ENCODE peak calls at places on chromosomes 7 and 10, in seven cellular contexts. M is GM23248, V is SK-N-SH, H is GM12878, Q is keratinocyte, Z is mammary epithelial cell, K is PC-3. T is an unnamed sample. For H4K20me1, the result is how much of the 10 kb centered on the place peaks cover.

GRCh38 chr7:50564630-50565558 is at the start of gene DDC:
- DNase-seq in H (no peak), Q (no peak), Z (no peak), V (peak), K (no peak), M (no peak), T (no peak)

GRCh38 chr7:143171697-143172096 is 11.5 kb upstream of the TAS2R39 start:
- DNase-seq in Q (no peak), K (peak), V (no peak), M (no peak), Z (no peak), H (no peak), T (peak)

GRCh38 chr7:55310626-55311025 is 54.5 kb upstream of the LANCL2 start:
- DNase-seq in Z (no peak), H (no peak), M (no peak), V (no peak), Q (no peak), K (no peak), T (no peak)

GRCh38 chr10:95236068-95236903 is 42.2 kb downstream of the ACSM6 start:
- DNase-seq in V (no peak), K (peak), H (peak), M (peak), Z (peak), Q (no peak), T (peak)

GRCh38 chr7:131346885-131347592 is 19.4 kb downstream of the MKLN1 start:
- DNase-seq in M (no peak), Z (peak), V (no peak), K (peak), H (no peak), Q (no peak), T (peak)

GRCh38 chr7:37416739-37417474 is 31.8 kb downstream of the ELMO1 start:
- DNase-seq in H (no peak), K (no peak), Z (no peak), V (no peak), M (no peak), Q (no peak), T (no peak)

GRCh38 chr7:91566333-91566732 is 302.1 kb downstream of the FZD1 start:
- DNase-seq in V (peak), Z (no peak), H (no peak), K (no peak), Q (no peak), M (peak), T (no peak)

GRCh38 chr7:14483663-14484062 is 418.9 kb downstream of the DGKB start:
- DNase-seq in V (no peak), K (peak), Q (no peak), H (no peak), M (peak), Z (no peak), T (no peak)

GRCh38 chr7:28364082-28364481 is 48.2 kb upstream of the CREB5 start:
- DNase-seq in V (no peak), M (no peak), H (no peak), K (peak), Q (no peak), Z (no peak), T (peak)

GRCh38 chr7:4753610-4754432 is 21.6 kb upstream of the AP5Z1 start:
- DNase-seq in M (peak), H (no peak), V (peak), Z (peak), Q (no peak), K (peak), T (peak)

GRCh38 chr10:96797485-96797884 is 34.6 kb upstream of the LCOR start:
- DNase-seq in Z (no peak), H (no peak), V (no peak), K (no peak), M (no peak), Q (no peak), T (no peak)

GRCh38 chr10:29849434-29849833 is 210.0 kb downstream of the JCAD start:
- DNase-seq in H (no peak), K (peak), V (peak), Q (no peak), M (peak), Z (no peak), T (no peak)

GRCh38 chr10:79153753-79154152 is 85.0 kb downstream of the ZMIZ1 start:
- DNase-seq in Z (no peak), V (no peak), H (no peak), Q (no peak), M (no peak), K (no peak), T (no peak)

GRCh38 chr10:3803884-3804741 is 19.1 kb upstream of the KLF6 start:
- DNase-seq in Z (no peak), V (no peak), M (peak), K (no peak), H (no peak), Q (no peak), T (no peak)

GRCh38 chr7:47454066-47454950 is 127.6 kb downstream of the TNS3 start:
- DNase-seq in V (no peak), Z (no peak), Q (no peak), K (peak), M (peak), H (no peak), T (peak)
- H4K20me1 ChIP-seq in V (under half), Z (under half), Q (under half), K (under half), M (under half), H (under half), T (half or more)

GRCh38 chr10:123809632-123810031 is 82.0 kb downstream of the CPXM2 start:
- DNase-seq in K (no peak), V (no peak), Z (no peak), M (no peak), H (no peak), Q (no peak), T (no peak)

GRCh38 chr10:123804716-123805115 is 86.9 kb downstream of the CPXM2 start:
- DNase-seq in M (peak), V (no peak), Q (no peak), H (no peak), K (no peak), Z (no peak), T (no peak)

GRCh38 chr10:123807444-123808035 is 84.1 kb downstream of the CPXM2 start:
- DNase-seq in V (no peak), H (no peak), M (peak), Z (no peak), K (no peak), Q (no peak), T (no peak)

GRCh38 chr10:123808873-123809272 is 82.7 kb downstream of the CPXM2 start:
- DNase-seq in M (peak), Q (no peak), H (no peak), V (no peak), K (peak), Z (peak), T (no peak)

GRCh38 chr10:123808286-123808685 is 83.3 kb downstream of the CPXM2 start:
- DNase-seq in M (peak), Z (no peak), V (no peak), H (no peak), K (no peak), Q (no peak), T (no peak)
- H3K27ac ChIP-seq in M (peak), Z (peak), V (no peak), H (no peak), K (no peak), Q (peak), T (no peak)

DNA sequence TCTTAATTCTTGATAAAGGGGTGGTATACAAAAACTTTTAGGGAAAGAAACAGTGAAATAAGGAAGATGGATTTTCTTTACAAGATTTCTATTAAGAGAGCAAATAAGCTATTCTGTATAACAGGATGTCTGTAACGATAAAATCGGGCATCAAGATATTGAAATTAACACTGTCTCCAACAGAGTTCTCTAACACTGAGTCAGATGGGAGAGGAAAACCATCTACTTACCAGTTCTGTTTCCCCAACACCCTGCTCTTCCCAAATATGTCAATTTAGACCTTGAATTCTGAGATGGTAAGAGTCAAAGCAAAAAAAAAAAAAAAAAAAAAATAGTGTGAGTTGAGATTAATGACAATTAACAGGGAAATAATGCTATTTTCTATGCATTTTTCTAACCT is 23.0 kb downstream of the SMURF1 start:
- DNase-seq in M (peak), Z (no peak), Q (no peak), K (no peak), V (no peak), H (no peak), T (no peak)
- H4K20me1 ChIP-seq in M (under half), Z (under half), Q (under half), K (under half), V (half or more), H (under half), T (under half)

DNA sequence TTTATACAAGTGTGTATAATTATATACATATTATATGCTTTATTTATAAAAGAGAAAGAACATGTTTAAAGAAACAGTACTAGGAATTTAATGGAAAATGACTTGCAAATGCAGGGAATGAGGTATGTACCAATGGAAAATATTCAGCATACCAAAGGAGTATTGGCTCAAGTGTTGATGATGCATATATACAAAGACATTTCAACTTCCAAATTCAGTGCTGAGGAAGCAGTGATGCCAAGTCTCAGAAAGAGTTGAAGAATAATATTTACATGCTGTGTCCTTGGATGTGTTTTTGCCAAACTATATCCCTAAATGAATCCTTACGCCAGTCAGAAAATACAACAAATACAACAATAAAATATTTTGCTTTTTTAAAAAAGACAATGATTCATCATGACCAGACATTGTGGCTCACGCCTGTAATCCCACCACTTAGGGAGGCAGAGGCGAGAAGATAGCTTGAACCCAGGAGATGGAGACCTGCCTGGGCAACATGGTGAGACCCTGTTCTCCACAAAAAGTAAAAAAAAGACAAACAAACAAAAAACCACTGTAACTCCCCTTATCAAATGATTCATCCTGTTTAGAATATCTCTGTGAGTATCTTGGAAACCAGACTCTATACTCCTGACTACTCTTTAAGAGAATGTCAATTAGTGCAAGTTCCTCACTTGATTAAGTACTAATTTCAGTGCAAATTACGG is 157.2 kb downstream of the CHRM2 start:
- DNase-seq in Q (no peak), K (no peak), M (peak), Z (no peak), V (no peak), H (no peak), T (no peak)
- H3K27ac ChIP-seq in Q (no peak), K (no peak), M (peak), Z (no peak), V (no peak), H (no peak), T (no peak)

DNA sequence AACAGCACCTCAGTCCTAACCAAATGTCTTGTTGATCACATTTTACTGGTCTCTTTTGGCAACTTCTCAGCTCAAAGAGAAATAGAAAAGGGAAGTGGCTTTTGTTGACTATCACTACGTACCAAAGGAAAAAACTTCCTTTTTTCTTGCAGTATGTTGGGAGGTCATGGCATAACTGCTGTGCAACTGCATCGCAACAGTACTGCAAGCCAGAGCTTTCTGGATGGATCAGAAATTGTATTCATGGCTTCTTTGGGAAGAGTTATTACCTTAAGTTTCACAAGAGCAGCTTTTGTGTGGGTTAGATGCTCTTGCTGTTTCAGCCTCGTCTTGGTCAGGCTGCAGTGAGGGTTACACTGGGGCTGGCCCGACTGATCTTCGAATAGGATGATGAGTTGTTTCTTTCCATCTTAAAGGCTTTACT is 153.3 kb downstream of the CELF2 start:
- DNase-seq in M (no peak), Q (no peak), Z (no peak), V (no peak), H (no peak), K (no peak), T (no peak)
- H4K20me1 ChIP-seq in M (under half), Q (under half), Z (under half), V (under half), H (under half), K (under half), T (under half)

T was measured in PC-9.